ENCODE peak calls at places on chromosomes 11 and 22, in eight cellular contexts. One of them, this sample, is unnamed.

GRCh38 chr11:78943841-78944240 is 369.2 kb upstream of the NARS2 start:
- DNase-seq in H1: no peak
- DNase-seq in endothelial cell of umbilical vein: no peak
- DNase-seq in prostate gland: no peak
- DNase-seq in vagina: no peak
- DNase-seq in HCT116: no peak
- DNase-seq in Panc1: no peak
- DNase-seq in transverse colon: no peak
- DNase-seq in this sample: no peak

GRCh38 chr11:124070906-124071621 is 29.9 kb upstream of the OR10G7 start:
- DNase-seq in prostate gland: no peak
- DNase-seq in HCT116: peak; percentile 63
- DNase-seq in transverse colon: peak; percentile 72
- DNase-seq in Panc1: peak; percentile 56
- DNase-seq in endothelial cell of umbilical vein: peak; percentile 88
- DNase-seq in H1: peak; percentile 77
- DNase-seq in vagina: no peak
- DNase-seq in this sample: peak; percentile 61

GRCh38 chr22:27284314-27284713 is 517.2 kb downstream of the MN1 start:
- DNase-seq in H1: no peak
- DNase-seq in vagina: no peak
- DNase-seq in transverse colon: no peak
- DNase-seq in endothelial cell of umbilical vein: no peak
- DNase-seq in Panc1: no peak
- DNase-seq in HCT116: no peak
- DNase-seq in prostate gland: no peak
- DNase-seq in this sample: no peak

GRCh38 chr22:19766506-19767426 is 6.2 kb downstream of the TBX1 start:
- DNase-seq in vagina: no peak
- DNase-seq in endothelial cell of umbilical vein: no peak
- DNase-seq in Panc1: no peak
- DNase-seq in transverse colon: peak; percentile 60
- DNase-seq in prostate gland: peak; percentile 45
- DNase-seq in H1: peak; percentile 87
- DNase-seq in HCT116: peak; percentile 50
- DNase-seq in this sample: peak; percentile 71

GRCh38 chr11:69308936-69309799 is 15.2 kb downstream of the MYEOV start:
- DNase-seq in vagina: no peak
- DNase-seq in H1: no peak
- DNase-seq in Panc1: no peak
- DNase-seq in transverse colon: no peak
- DNase-seq in prostate gland: no peak
- DNase-seq in HCT116: no peak
- DNase-seq in endothelial cell of umbilical vein: no peak
- DNase-seq in this sample: no peak

GRCh38 chr22:25962711-25963110 is 206.6 kb upstream of the SEZ6L start:
- DNase-seq in Panc1: no peak
- DNase-seq in transverse colon: no peak
- DNase-seq in HCT116: no peak
- DNase-seq in prostate gland: no peak
- DNase-seq in H1: no peak
- DNase-seq in vagina: no peak
- DNase-seq in endothelial cell of umbilical vein: no peak
- DNase-seq in this sample: no peak

GRCh38 chr11:17188675-17189074 is 19.1 kb downstream of the PIK3C2A start:
- DNase-seq in HCT116: no peak
- DNase-seq in prostate gland: no peak
- DNase-seq in Panc1: no peak
- DNase-seq in endothelial cell of umbilical vein: no peak
- DNase-seq in H1: no peak
- DNase-seq in transverse colon: no peak
- DNase-seq in vagina: no peak
- DNase-seq in this sample: no peak

GRCh38 chr11:13834463-13834862 is 128.1 kb upstream of the SPON1 start:
- DNase-seq in vagina: no peak
- DNase-seq in Panc1: no peak
- DNase-seq in transverse colon: no peak
- DNase-seq in prostate gland: no peak
- DNase-seq in H1: peak; percentile 74
- DNase-seq in endothelial cell of umbilical vein: peak; percentile 4
- DNase-seq in HCT116: no peak
- DNase-seq in this sample: no peak

GRCh38 chr11:86670179-86670578 is 2.2 kb downstream of the ME3 start:
- DNase-seq in HCT116: no peak
- DNase-seq in prostate gland: no peak
- DNase-seq in vagina: no peak
- DNase-seq in endothelial cell of umbilical vein: no peak
- DNase-seq in Panc1: no peak
- DNase-seq in transverse colon: no peak
- DNase-seq in H1: no peak
- DNase-seq in this sample: no peak

GRCh38 chr11:61955416-61956135 is 5.4 kb downstream of the BEST1 start:
- DNase-seq in Panc1: no peak
- DNase-seq in vagina: peak; percentile 88
- DNase-seq in transverse colon: peak; percentile 46
- DNase-seq in HCT116: no peak
- DNase-seq in H1: peak; percentile 93
- DNase-seq in prostate gland: no peak
- DNase-seq in endothelial cell of umbilical vein: peak; percentile 9
- DNase-seq in this sample: no peak

GRCh38 chr11:20011294-20011951 is 148.9 kb downstream of the DBX1 start:
- DNase-seq in prostate gland: no peak
- DNase-seq in HCT116: no peak
- DNase-seq in H1: no peak
- DNase-seq in transverse colon: no peak
- DNase-seq in endothelial cell of umbilical vein: no peak
- DNase-seq in vagina: no peak
- DNase-seq in Panc1: no peak
- DNase-seq in this sample: no peak

GRCh38 chr11:61983419-61983818 is 16.0 kb upstream of the FTH1 start:
- DNase-seq in Panc1: no peak
- DNase-seq in vagina: no peak
- DNase-seq in transverse colon: no peak
- DNase-seq in HCT116: no peak
- DNase-seq in endothelial cell of umbilical vein: no peak
- DNase-seq in prostate gland: no peak
- DNase-seq in H1: no peak
- DNase-seq in this sample: peak; percentile 64

GRCh38 chr11:58493676-58494075 is 14.2 kb downstream of the OR5B21 start:
- DNase-seq in H1: no peak
- DNase-seq in endothelial cell of umbilical vein: no peak
- DNase-seq in vagina: no peak
- DNase-seq in HCT116: no peak
- DNase-seq in Panc1: no peak
- DNase-seq in prostate gland: no peak
- DNase-seq in transverse colon: no peak
- DNase-seq in this sample: no peak

GRCh38 chr11:130055637-130056036 is 14.1 kb upstream of the APLP2 start:
- DNase-seq in H1: peak; percentile 6
- DNase-seq in Panc1: no peak
- DNase-seq in HCT116: no peak
- DNase-seq in endothelial cell of umbilical vein: no peak
- DNase-seq in prostate gland: no peak
- DNase-seq in transverse colon: no peak
- DNase-seq in vagina: no peak
- DNase-seq in this sample: no peak

GRCh38 chr11:62122076-62122475 is 1.7 kb upstream of the INCENP start:
- DNase-seq in HCT116: peak; percentile 21
- DNase-seq in prostate gland: no peak
- DNase-seq in vagina: no peak
- DNase-seq in H1: no peak
- DNase-seq in endothelial cell of umbilical vein: no peak
- DNase-seq in Panc1: no peak
- DNase-seq in transverse colon: no peak
- DNase-seq in this sample: no peak

GRCh38 chr11:125101596-125101995 is 9.8 kb downstream of the TMEM218 start:
- DNase-seq in prostate gland: no peak
- DNase-seq in H1: no peak
- DNase-seq in vagina: no peak
- DNase-seq in endothelial cell of umbilical vein: no peak
- DNase-seq in Panc1: no peak
- DNase-seq in transverse colon: no peak
- DNase-seq in HCT116: no peak
- DNase-seq in this sample: no peak

GRCh38 chr11:799641-800316 is 1.7 kb upstream of the SLC25A22 start:
- DNase-seq in H1: no peak
- DNase-seq in HCT116: no peak
- DNase-seq in vagina: no peak
- DNase-seq in Panc1: no peak
- DNase-seq in transverse colon: no peak
- DNase-seq in prostate gland: no peak
- DNase-seq in endothelial cell of umbilical vein: no peak
- DNase-seq in this sample: no peak

GRCh38 chr11:796565-797299 is 1.3 kb downstream of the SLC25A22 start:
- DNase-seq in HCT116: no peak
- DNase-seq in prostate gland: no peak
- DNase-seq in Panc1: no peak
- DNase-seq in H1: no peak
- DNase-seq in vagina: no peak
- DNase-seq in endothelial cell of umbilical vein: no peak
- DNase-seq in transverse colon: peak; percentile 37
- DNase-seq in this sample: no peak

GRCh38 chr11:795638-796564 is 2.2 kb downstream of the SLC25A22 start:
- DNase-seq in endothelial cell of umbilical vein: peak; percentile 53
- DNase-seq in Panc1: no peak
- DNase-seq in transverse colon: peak; percentile 81
- DNase-seq in prostate gland: peak; percentile 69
- DNase-seq in HCT116: no peak
- DNase-seq in vagina: no peak
- DNase-seq in H1: no peak
- DNase-seq in this sample: peak; percentile 77

GRCh38 chr11:798093-798713 is at the start of gene SLC25A22:
- DNase-seq in H1: peak; percentile 93
- DNase-seq in endothelial cell of umbilical vein: peak; percentile 71
- DNase-seq in transverse colon: peak; percentile 83
- DNase-seq in HCT116: no peak
- DNase-seq in prostate gland: peak; percentile 64
- DNase-seq in Panc1: no peak
- DNase-seq in vagina: no peak
- DNase-seq in this sample: peak; percentile 85

DNA sequence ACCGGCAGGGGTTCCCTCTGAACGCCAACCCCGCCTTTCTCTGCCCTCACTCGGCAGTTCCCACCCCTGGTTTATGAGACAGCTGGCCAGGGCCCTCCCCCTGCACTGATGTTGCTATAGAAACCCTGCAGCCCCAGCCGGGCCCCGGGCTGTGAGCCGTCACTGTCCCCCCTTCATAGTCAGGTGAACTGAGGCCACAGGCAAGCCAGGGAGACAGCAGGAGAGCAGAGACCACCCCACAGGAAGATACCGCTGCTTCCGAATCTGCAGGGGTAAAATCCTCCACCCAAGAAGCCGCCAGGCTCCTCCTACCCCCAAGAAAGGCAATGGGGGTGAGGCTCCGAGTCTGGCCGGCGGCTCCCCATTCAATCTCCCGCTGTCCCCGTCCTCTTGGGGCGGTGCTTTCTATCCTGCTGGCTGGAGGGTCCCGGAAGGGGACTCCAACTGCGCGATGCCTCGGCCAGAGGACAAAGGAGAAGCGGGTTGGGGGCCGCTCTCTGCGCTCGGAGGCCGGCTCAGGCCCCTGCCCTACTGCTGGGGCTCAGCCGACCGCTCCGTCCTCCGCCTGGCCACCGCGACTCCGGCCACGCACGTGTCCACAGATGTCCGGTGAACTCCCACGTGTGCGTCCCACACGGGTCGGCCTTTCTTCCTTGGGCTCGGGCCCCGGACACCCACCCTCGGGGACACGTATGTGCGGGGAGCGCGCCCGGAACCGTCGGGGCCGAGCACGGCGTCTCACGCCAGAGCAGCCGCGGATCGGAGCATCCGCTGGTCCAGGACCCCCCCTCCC is 585 bp downstream of the SLC25A22 start:
- DNase-seq in transverse colon: peak; percentile 80
- DNase-seq in Panc1: no peak
- DNase-seq in endothelial cell of umbilical vein: peak; percentile 80
- DNase-seq in vagina: no peak
- DNase-seq in prostate gland: peak; percentile 63
- DNase-seq in HCT116: no peak
- DNase-seq in H1: peak; percentile 80
- DNase-seq in this sample: peak; percentile 60
- TF ChIP-seq POLR2AphosphoS5 in transverse colon: no peak
- TF ChIP-seq POLR2AphosphoS5 in Panc1: no peak
- TF ChIP-seq POLR2AphosphoS5 in endothelial cell of umbilical vein: no peak
- TF ChIP-seq POLR2AphosphoS5 in vagina: peak; percentile 66
- TF ChIP-seq POLR2AphosphoS5 in prostate gland: peak; percentile 51
- TF ChIP-seq POLR2AphosphoS5 in HCT116: peak; percentile 21
- TF ChIP-seq POLR2AphosphoS5 in H1: peak; percentile 6
- TF ChIP-seq POLR2AphosphoS5 in this sample: no peak

GRCh38 chr22:48745842-48746788 is 1081.6 kb downstream of the BRD1 start:
- DNase-seq in prostate gland: peak; percentile 1
- DNase-seq in HCT116: no peak
- DNase-seq in Panc1: no peak
- DNase-seq in endothelial cell of umbilical vein: no peak
- DNase-seq in H1: peak; percentile 44
- DNase-seq in vagina: peak; percentile 67
- DNase-seq in transverse colon: no peak
- DNase-seq in this sample: peak; percentile 18
- H3K9me3 ChIP-seq in prostate gland: no peaks in the 10 kb centered on the region
- H3K9me3 ChIP-seq in HCT116: no peaks in the 10 kb centered on the region
- H3K9me3 ChIP-seq in Panc1: no peaks in the 10 kb centered on the region
- H3K9me3 ChIP-seq in endothelial cell of umbilical vein: peaks cover 17% of the 10 kb centered on the region
- H3K9me3 ChIP-seq in H1: no peaks in the 10 kb centered on the region
- H3K9me3 ChIP-seq in vagina: no peaks in the 10 kb centered on the region
- H3K9me3 ChIP-seq in transverse colon: no peaks in the 10 kb centered on the region
- H3K9me3 ChIP-seq in this sample: no peaks in the 10 kb centered on the region

DNA sequence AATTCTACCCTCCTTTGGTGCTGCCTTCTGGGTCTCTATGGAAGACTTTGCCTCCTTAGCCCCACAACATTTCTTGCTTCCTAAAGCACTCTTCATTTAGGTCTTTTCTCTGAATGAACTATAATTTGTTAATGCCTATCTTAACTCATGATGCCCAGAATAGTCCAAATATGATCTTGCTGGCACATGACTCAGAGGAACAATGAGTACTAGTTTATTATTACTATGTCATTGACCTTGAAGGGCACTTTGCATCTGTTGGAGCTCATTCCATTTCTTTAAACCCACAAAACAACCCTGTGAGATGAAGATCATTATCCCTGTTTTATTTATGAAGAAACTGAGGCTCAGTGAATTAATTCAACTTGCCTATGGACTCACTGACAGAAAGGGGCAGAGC is 320.2 kb upstream of the PLET1 start:
- DNase-seq in prostate gland: no peak
- DNase-seq in transverse colon: no peak
- DNase-seq in vagina: no peak
- DNase-seq in endothelial cell of umbilical vein: no peak
- DNase-seq in HCT116: no peak
- DNase-seq in Panc1: no peak
- DNase-seq in H1: no peak
- DNase-seq in this sample: no peak
- TF ChIP-seq POLR2AphosphoS5 in prostate gland: no peak
- TF ChIP-seq POLR2AphosphoS5 in transverse colon: no peak
- TF ChIP-seq POLR2AphosphoS5 in vagina: no peak
- TF ChIP-seq POLR2AphosphoS5 in endothelial cell of umbilical vein: no peak
- TF ChIP-seq POLR2AphosphoS5 in HCT116: no peak
- TF ChIP-seq POLR2AphosphoS5 in Panc1: no peak
- TF ChIP-seq POLR2AphosphoS5 in H1: no peak
- TF ChIP-seq POLR2AphosphoS5 in this sample: no peak

DNA sequence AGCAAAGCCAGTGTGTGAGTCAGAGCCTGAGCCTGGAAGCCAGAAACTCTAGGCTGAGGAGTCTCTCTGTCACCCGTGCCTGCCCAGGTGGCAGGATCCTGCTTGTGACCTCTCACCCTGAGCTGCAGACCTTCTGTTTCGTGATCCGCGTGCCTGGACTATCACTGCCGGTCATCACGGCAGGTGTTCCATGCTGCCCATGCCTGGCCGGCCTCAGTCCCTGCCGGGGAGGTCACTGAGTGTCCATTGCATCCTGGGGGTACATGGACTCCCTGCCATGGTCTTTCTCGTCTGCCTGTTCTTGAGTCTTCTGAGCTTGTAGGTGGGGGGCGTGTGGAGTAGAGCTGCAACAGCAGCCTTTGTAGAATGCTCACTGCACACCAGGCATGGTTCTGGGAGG is 1032.4 kb downstream of the TBC1D22A start:
- DNase-seq in endothelial cell of umbilical vein: no peak
- DNase-seq in transverse colon: no peak
- DNase-seq in HCT116: no peak
- DNase-seq in vagina: peak; percentile 52
- DNase-seq in prostate gland: no peak
- DNase-seq in H1: no peak
- DNase-seq in Panc1: no peak
- DNase-seq in this sample: no peak
- H3K9me3 ChIP-seq in endothelial cell of umbilical vein: peaks cover 4% of the 10 kb centered on the region
- H3K9me3 ChIP-seq in transverse colon: no peaks in the 10 kb centered on the region
- H3K9me3 ChIP-seq in HCT116: no peaks in the 10 kb centered on the region
- H3K9me3 ChIP-seq in vagina: no peaks in the 10 kb centered on the region
- H3K9me3 ChIP-seq in prostate gland: no peaks in the 10 kb centered on the region
- H3K9me3 ChIP-seq in H1: no peaks in the 10 kb centered on the region
- H3K9me3 ChIP-seq in Panc1: no peaks in the 10 kb centered on the region
- H3K9me3 ChIP-seq in this sample: no peaks in the 10 kb centered on the region